ENCODE peak calls at places on chromosomes 2 and 18, in six cellular contexts. H, N, M, J, U and D are unnamed samples.

GRCh38 chr2:152755029-152755428 is 36.6 kb downstream of the ARL6IP6 start:
- DNase-seq in J (peak; percentile 15), H (no peak), U (peak; percentile 30), M (no peak), N (no peak), D (no peak)

GRCh38 chr2:227462972-227463931 is 8.7 kb upstream of the AGFG1 start:
- DNase-seq in M (no peak), H (no peak), J (no peak), U (no peak), N (no peak), D (no peak)

GRCh38 chr2:98084869-98085238 is 2.1 kb upstream of the VWA3B start:
- DNase-seq in J (no peak), U (no peak), M (no peak), N (no peak), H (no peak), D (no peak)

GRCh38 chr2:144357623-144358400 is 162.1 kb downstream of the ZEB2 start:
- DNase-seq in N (no peak), H (no peak), M (no peak), U (no peak), J (peak; percentile 75), D (peak; percentile 98)

GRCh38 chr2:28411166-28411755 is 18.6 kb downstream of the FOSL2 start:
- DNase-seq in H (no peak), U (no peak), M (no peak), J (no peak), N (no peak), D (no peak)

GRCh38 chr2:24749069-24749691 is 44.0 kb downstream of the PTRHD1 start:
- DNase-seq in H (no peak), J (no peak), N (no peak), M (no peak), U (no peak), D (no peak)

GRCh38 chr2:165793779-165794519 is at the start of gene GALNT3:
- DNase-seq in M (peak; percentile 93), U (peak; percentile 45), J (no peak), N (peak; percentile 83), H (no peak), D (no peak)

GRCh38 chr2:176652300-176653182 is 383.3 kb downstream of the MTX2 start:
- DNase-seq in M (no peak), H (no peak), N (no peak), J (peak; percentile 66), U (no peak), D (peak; percentile 67)

GRCh38 chr2:230896346-230897115 is 28.5 kb downstream of the GPR55 start:
- DNase-seq in H (no peak), M (no peak), N (peak; percentile 73), U (no peak), J (no peak), D (no peak)

GRCh38 chr2:12486205-12487118 is 230.3 kb upstream of the TRIB2 start:
- DNase-seq in J (no peak), U (peak; percentile 46), N (no peak), H (no peak), M (no peak), D (no peak)

GRCh38 chr18:34957119-34957863 is 83.9 kb upstream of the MAPRE2 start:
- DNase-seq in U (no peak), J (no peak), N (no peak), M (no peak), H (no peak), D (no peak)

GRCh38 chr2:76446872-76447271 is 736.2 kb upstream of the GCFC2 start:
- DNase-seq in J (no peak), M (no peak), N (no peak), U (no peak), H (no peak), D (no peak)
- TF ChIP-seq CTCF in J (no peak), M (no peak), N (no peak), U (no peak), H (no peak), D (no peak)

GRCh38 chr18:46397174-46397573 is 259.8 kb downstream of the LOXHD1 start:
- DNase-seq in N (no peak), J (no peak), H (no peak), U (no peak), M (no peak), D (no peak)

GRCh38 chr18:46395795-46396194 is 261.2 kb downstream of the LOXHD1 start:
- DNase-seq in M (no peak), H (no peak), U (no peak), N (no peak), J (no peak), D (no peak)

GRCh38 chr18:46392576-46392975 is 264.4 kb downstream of the LOXHD1 start:
- DNase-seq in U (no peak), M (no peak), N (no peak), H (no peak), J (no peak), D (no peak)

GRCh38 chr18:46393961-46394360 is 263.1 kb downstream of the LOXHD1 start:
- DNase-seq in M (no peak), N (no peak), U (no peak), H (no peak), J (no peak), D (no peak)

GRCh38 chr18:46393230-46393629 is 263.8 kb downstream of the LOXHD1 start:
- DNase-seq in N (no peak), M (no peak), H (no peak), U (no peak), J (peak; percentile 42), D (no peak)
- TF ChIP-seq CTCF in N (no peak), M (no peak), H (peak; percentile 17), U (no peak), J (peak; percentile 69), D (peak; percentile 36)

GRCh38 chr18:30465131-30465530 is 577.4 kb downstream of the DSC3 start:
- DNase-seq in J (no peak), U (no peak), M (no peak), N (no peak), H (no peak), D (no peak)
- TF ChIP-seq CTCF in J (no peak), U (no peak), M (no peak), N (no peak), H (no peak), D (no peak)

GRCh38 chr2:31033032-31033431 is 105.2 kb downstream of the GALNT14 start:
- DNase-seq in U (no peak), H (no peak), N (no peak), M (no peak), J (no peak), D (no peak)
- TF ChIP-seq CTCF in U (no peak), H (peak; percentile 9), N (no peak), M (no peak), J (peak; percentile 7), D (no peak)

DNA sequence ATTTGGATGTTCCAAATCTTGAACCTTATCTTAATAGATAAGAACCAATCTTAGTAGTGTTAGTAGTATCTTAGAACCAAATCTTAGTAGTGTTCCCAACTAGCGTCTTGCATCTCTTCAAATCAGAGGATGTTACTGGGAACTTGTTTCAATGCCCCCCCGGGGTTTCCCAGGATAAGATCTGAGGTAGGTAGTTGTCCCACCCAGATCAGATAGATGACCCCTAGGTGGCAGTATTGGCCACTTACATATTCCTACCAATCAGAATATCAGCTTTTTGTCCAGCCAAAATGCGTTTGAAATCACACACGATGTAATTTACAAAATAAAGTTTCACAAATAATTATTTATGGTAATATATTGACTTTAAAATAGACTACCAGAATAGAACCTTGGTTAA is 314.8 kb downstream of the MBD2 start:
- DNase-seq in U (no peak), M (no peak), N (no peak), J (peak; percentile 7), H (no peak), D (no peak)
- TF ChIP-seq CTCF in U (no peak), M (no peak), N (no peak), J (no peak), H (peak; percentile 50), D (peak; percentile 56)

GRCh38 chr18:31679806-31680793 is 4.3 kb downstream of the B4GALT6 start:
- DNase-seq in U (no peak), N (no peak), J (no peak), M (no peak), H (no peak), D (no peak)

GRCh38 chr18:31678425-31678824 is 6.0 kb downstream of the B4GALT6 start:
- DNase-seq in J (no peak), U (no peak), M (no peak), H (no peak), N (no peak), D (no peak)

GRCh38 chr18:31683106-31683505 is 1.3 kb downstream of the B4GALT6 start:
- DNase-seq in J (no peak), H (no peak), M (no peak), N (no peak), U (no peak), D (no peak)

GRCh38 chr18:31679133-31679731 is 5.1 kb downstream of the B4GALT6 start:
- DNase-seq in N (no peak), M (no peak), U (no peak), J (no peak), H (no peak), D (no peak)

GRCh38 chr18:31680836-31681568 is 3.4 kb downstream of the B4GALT6 start:
- DNase-seq in J (peak; percentile 15), H (no peak), N (no peak), U (no peak), M (no peak), D (no peak)
- TF ChIP-seq CTCF in J (peak; percentile 37), H (peak; percentile 34), N (peak; percentile 35), U (no peak), M (peak; percentile 35), D (no peak)

GRCh38 chr2:16148632-16149348 is 208.4 kb downstream of the MYCN start:
- DNase-seq in J (no peak), M (no peak), N (peak; percentile 49), H (no peak), U (no peak), D (no peak)
- TF ChIP-seq CTCF in J (no peak), M (no peak), N (no peak), H (no peak), U (no peak), D (no peak)